ENCODE peak calls at places on chromosomes 5 and 9, in seven cellular contexts. O is left cardiac atrium; W is AG04450; D is cardiac muscle cell; B is SHP77; U is astrocyte of the spinal cord; I is stimulated activated CD8-positive, alpha-beta memory T cell treated with anti-CD3 and anti-CD28 coated beads, Interleukin-4, amount 100 ng/mL, for 4 hours. H is an unnamed sample.

GRCh38 chr9:253539-253938 is 38.9 kb downstream of the DOCK8 start:
- DNase-seq in O (no peak), W (no peak), D (no peak), B (no peak), U (no peak), I (no peak), H (no peak)

GRCh38 chr5:32090026-32090754 is 83.9 kb downstream of the GOLPH3 start:
- DNase-seq in O (no peak), W (no peak), D (no peak), B (no peak), U (no peak), I (no peak), H (no peak)

GRCh38 chr5:139665626-139666025 is 17.5 kb downstream of the CXXC5 start:
- DNase-seq in O (no peak), W (no peak), D (no peak), B (no peak), U (no peak), I (no peak), H (no peak)

GRCh38 chr5:51187953-51188591 is 195.2 kb upstream of the ISL1 start:
- DNase-seq in O (no peak), W (no peak), D (no peak), B (no peak), U (no peak), I (no peak), H (no peak)

GRCh38 chr5:89816038-89816437 is 593.5 kb downstream of the CETN3 start:
- DNase-seq in O (no peak), W (no peak), D (no peak), B (no peak), U (no peak), I (no peak), H (no peak)

GRCh38 chr5:151048526-151048925 is 28.1 kb downstream of the GPX3 start:
- DNase-seq in O (no peak), W (no peak), D (peak; percentile 38), B (no peak), U (no peak), I (no peak), H (no peak)

GRCh38 chr9:94804917-94805544 is 78.5 kb downstream of the AOPEP start:
- DNase-seq in O (no peak), W (no peak), D (no peak), B (no peak), U (no peak), I (no peak), H (no peak)

GRCh38 chr9:77673912-77674791 is 26.0 kb upstream of the GNA14 start:
- DNase-seq in O (no peak), W (peak; percentile 15), D (peak; percentile 73), B (no peak), U (no peak), I (no peak), H (no peak)

GRCh38 chr9:94867842-94868312 is 141.4 kb downstream of the AOPEP start:
- DNase-seq in O (no peak), W (peak; percentile 92), D (peak; percentile 92), B (no peak), U (peak; percentile 96), I (no peak), H (no peak)

GRCh38 chr5:26023361-26023760 is 1015.0 kb downstream of the CDH9 start:
- DNase-seq in O (no peak), W (no peak), D (no peak), B (peak; percentile 18), U (no peak), I (no peak), H (no peak)

GRCh38 chr5:143979044-143979690 is 167.2 kb downstream of the HMHB1 start:
- DNase-seq in O (no peak), W (no peak), D (no peak), B (no peak), U (no peak), I (no peak), H (no peak)